ENCODE peak calls at places on chromosome 16, in nine cellular contexts. A, P, F, L, S, N, I, R and O are unnamed samples.

GRCh38 chr16:47198180-47198575 is 54.4 kb upstream of the NETO2 start:
- DNase-seq in L (no peak), P (no peak), R (no peak), I (no peak), F (no peak), N (no peak), S (no peak), A (no peak), O (no peak)

GRCh38 chr16:49194499-49195260 is 87.0 kb downstream of the CBLN1 start:
- DNase-seq in I (no peak), R (no peak), N (no peak), L (no peak), F (no peak), A (no peak), P (no peak), S (no peak), O (no peak)

GRCh38 chr16:66408181-66409048 is 18.7 kb upstream of the BEAN1 start:
- DNase-seq in P (no peak), F (no peak), R (no peak), L (peak), A (peak), S (no peak), I (no peak), N (peak), O (peak)

GRCh38 chr16:24036038-24036543 is 200.3 kb downstream of the PRKCB start:
- DNase-seq in L (no peak), N (no peak), P (no peak), A (no peak), S (no peak), F (no peak), I (no peak), R (no peak), O (no peak)

GRCh38 chr16:58035356-58036170 is 10.0 kb downstream of the MMP15 start:
- DNase-seq in S (no peak), L (no peak), A (no peak), N (no peak), P (no peak), R (no peak), I (no peak), F (no peak), O (no peak)

GRCh38 chr16:50692999-50693781 is at the start of gene NOD2:
- DNase-seq in A (no peak), N (peak), F (no peak), L (peak), S (no peak), I (no peak), P (no peak), R (no peak), O (no peak)

GRCh38 chr16:55480228-55480655 is 1.2 kb downstream of the MMP2 start:
- DNase-seq in F (no peak), S (no peak), R (no peak), L (peak), I (no peak), A (peak), P (no peak), N (peak), O (no peak)

GRCh38 chr16:24635900-24636610 is 93.4 kb upstream of the TNRC6A start:
- DNase-seq in R (no peak), A (peak), N (peak), S (no peak), P (no peak), L (peak), F (no peak), I (peak), O (peak)

GRCh38 chr16:65373095-65373494 is 251.2 kb upstream of the CDH11 start:
- DNase-seq in P (no peak), L (no peak), I (no peak), F (no peak), R (no peak), N (no peak), A (no peak), S (no peak), O (no peak)